ENCODE peak calls at places on chromosomes 16 and 17, in six cellular contexts. M, K, B, N, R and H are unnamed samples.

GRCh38 chr16:66928702-66929388 is 3.5 kb upstream of the RRAD start:
- DNase-seq in M (no peak), K (no peak), B (peak), N (no peak), R (no peak), H (no peak)

GRCh38 chr16:85234310-85235235 is 122.3 kb upstream of the CIBAR2 start:
- DNase-seq in M (peak), K (no peak), B (no peak), N (peak), R (no peak), H (no peak)

GRCh38 chr16:57480127-57480753 is 6.1 kb downstream of the DOK4 start:
- DNase-seq in M (peak), K (no peak), B (no peak), N (peak), R (no peak), H (peak)

GRCh38 chr16:84454611-84455010 is 49.8 kb downstream of the MEAK7 start:
- DNase-seq in M (no peak), K (no peak), B (no peak), N (no peak), R (no peak), H (peak)

GRCh38 chr16:24075929-24076716 is 180.0 kb upstream of the CACNG3 start:
- DNase-seq in M (no peak), K (no peak), B (peak), N (no peak), R (no peak), H (no peak)

GRCh38 chr17:45923511-45924268 is 29.3 kb downstream of the MAPT start:
- DNase-seq in M (peak), K (no peak), B (no peak), N (no peak), R (no peak), H (no peak)

GRCh38 chr17:34613064-34614019 is 34.0 kb downstream of the TMEM132E start:
- DNase-seq in M (no peak), K (no peak), B (no peak), N (no peak), R (no peak), H (no peak)

GRCh38 chr16:88804552-88805339 is 1.2 kb downstream of the CDT1 start:
- DNase-seq in M (no peak), K (no peak), B (no peak), N (no peak), R (no peak), H (no peak)

GRCh38 chr16:89360760-89361435 is 129.5 kb downstream of the ANKRD11 start:
- DNase-seq in M (no peak), K (no peak), B (no peak), N (no peak), R (peak), H (no peak)

GRCh38 chr16:983044-984030 is 1.8 kb downstream of the SOX8 start:
- DNase-seq in M (no peak), K (no peak), B (no peak), N (no peak), R (no peak), H (peak)

GRCh38 chr17:19646788-19647696 is 1.5 kb upstream of the ALDH3A2 start:
- DNase-seq in M (no peak), K (no peak), B (peak), N (peak), R (no peak), H (no peak)

GRCh38 chr17:30336369-30337171 is 2.7 kb upstream of the TMIGD1 start:
- DNase-seq in M (peak), K (peak), B (peak), N (no peak), R (peak), H (no peak)

GRCh38 chr17:72387487-72387886 is 266.7 kb downstream of the SOX9 start:
- DNase-seq in M (peak), K (no peak), B (peak), N (no peak), R (no peak), H (no peak)

GRCh38 chr17:73757324-73757942 is 113.2 kb upstream of the SDK2 start:
- DNase-seq in M (no peak), K (no peak), B (no peak), N (no peak), R (no peak), H (no peak)

GRCh38 chr16:29824589-29825144 is 4.4 kb downstream of the MVP start:
- DNase-seq in M (peak), K (no peak), B (peak), N (no peak), R (no peak), H (peak)